ENCODE peak calls at places on chromosomes 3 and 15, in ten cellular contexts. K, Q, B, S, C, G, M, N, J and D are unnamed samples.

GRCh38 chr15:29095746-29096145 is 173.9 kb downstream of the NSMCE3 start:
- DNase-seq in J (no peak), M (no peak), K (no peak), Q (no peak), B (no peak), S (no peak), G (no peak), N (no peak), C (no peak), D (no peak)

GRCh38 chr3:133742351-133743091 is 3.7 kb upstream of the TF start:
- DNase-seq in K (no peak), M (peak), C (no peak), Q (peak), S (no peak), N (no peak), J (peak), B (no peak), G (no peak), D (no peak)

GRCh38 chr3:142228964-142229363 is 3.6 kb upstream of the GK5 start:
- DNase-seq in C (no peak), Q (no peak), J (no peak), G (no peak), B (no peak), M (no peak), N (no peak), S (no peak), K (no peak), D (no peak)

GRCh38 chr3:25424238-25425013 is 3.6 kb upstream of the RARB start:
- DNase-seq in C (no peak), B (no peak), G (no peak), S (no peak), Q (peak), J (no peak), M (peak), K (no peak), N (no peak), D (peak)

GRCh38 chr15:90523373-90523772 is 6.3 kb upstream of the CRTC3 start:
- DNase-seq in M (no peak), G (no peak), N (no peak), B (no peak), S (no peak), J (no peak), Q (no peak), K (no peak), C (no peak), D (no peak)

GRCh38 chr3:3165650-3166049 is 13.8 kb downstream of the CRBN start:
- DNase-seq in J (no peak), S (no peak), B (no peak), Q (no peak), K (no peak), M (no peak), G (no peak), N (no peak), C (no peak), D (no peak)

GRCh38 chr15:64521726-64522164 is 61.4 kb downstream of the ZNF609 start:
- DNase-seq in Q (peak), K (peak), M (peak), J (peak), S (peak), C (no peak), B (no peak), G (peak), N (no peak), D (peak)

GRCh38 chr3:29335438-29335837 is 54.6 kb downstream of the RBMS3 start:
- DNase-seq in M (peak), G (peak), J (peak), B (no peak), N (no peak), Q (peak), C (no peak), S (peak), K (peak), D (no peak)

GRCh38 chr3:187944391-187945179 is 199.3 kb upstream of the BCL6 start:
- DNase-seq in Q (peak), N (no peak), G (no peak), K (no peak), J (no peak), C (no peak), B (no peak), S (no peak), M (no peak), D (no peak)

GRCh38 chr3:43523454-43524053 is 98.3 kb downstream of the ANO10 start:
- DNase-seq in B (no peak), M (no peak), Q (peak), K (no peak), S (no peak), C (no peak), G (no peak), J (no peak), N (no peak), D (no peak)

GRCh38 chr3:45123030-45123429 is 23.1 kb downstream of the CDCP1 start:
- DNase-seq in G (no peak), S (no peak), M (peak), J (no peak), C (no peak), B (peak), N (no peak), K (no peak), Q (peak), D (no peak)

GRCh38 chr3:14295777-14296176 is 106.6 kb upstream of the SLC6A6 start:
- DNase-seq in J (no peak), K (no peak), C (no peak), B (no peak), G (no peak), S (no peak), Q (no peak), N (no peak), M (no peak), D (no peak)
- H3K27ac ChIP-seq in J (no peak), K (no peak), C (no peak), B (no peak), G (no peak), S (no peak), Q (no peak), N (no peak), M (peak), D (no peak)

DNA sequence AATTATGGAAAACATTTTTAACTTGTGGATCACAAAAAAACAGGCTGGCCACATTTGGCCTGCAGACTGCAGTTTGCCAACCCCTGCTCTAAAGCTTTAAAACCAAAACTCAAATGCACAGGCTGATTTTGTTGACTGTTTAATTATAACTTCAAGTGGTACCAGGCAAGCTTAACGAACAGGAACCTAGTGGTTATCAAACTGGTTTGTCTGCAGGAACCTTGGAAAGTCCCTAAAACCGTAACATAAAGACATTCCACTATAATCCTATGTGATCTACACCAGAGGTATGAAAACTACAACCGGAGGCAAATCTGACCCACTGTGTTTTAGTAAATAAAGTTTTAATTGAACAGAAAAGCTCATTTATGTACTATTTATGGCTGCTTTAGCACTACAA is 52.4 kb downstream of the TBL1XR1 start:
- DNase-seq in Q (peak), B (no peak), S (no peak), K (no peak), N (no peak), J (no peak), M (no peak), G (no peak), C (peak), D (no peak)
- H3K27ac ChIP-seq in Q (peak), B (peak), S (no peak), K (no peak), N (no peak), J (no peak), M (no peak), G (no peak), C (peak), D (no peak)

DNA sequence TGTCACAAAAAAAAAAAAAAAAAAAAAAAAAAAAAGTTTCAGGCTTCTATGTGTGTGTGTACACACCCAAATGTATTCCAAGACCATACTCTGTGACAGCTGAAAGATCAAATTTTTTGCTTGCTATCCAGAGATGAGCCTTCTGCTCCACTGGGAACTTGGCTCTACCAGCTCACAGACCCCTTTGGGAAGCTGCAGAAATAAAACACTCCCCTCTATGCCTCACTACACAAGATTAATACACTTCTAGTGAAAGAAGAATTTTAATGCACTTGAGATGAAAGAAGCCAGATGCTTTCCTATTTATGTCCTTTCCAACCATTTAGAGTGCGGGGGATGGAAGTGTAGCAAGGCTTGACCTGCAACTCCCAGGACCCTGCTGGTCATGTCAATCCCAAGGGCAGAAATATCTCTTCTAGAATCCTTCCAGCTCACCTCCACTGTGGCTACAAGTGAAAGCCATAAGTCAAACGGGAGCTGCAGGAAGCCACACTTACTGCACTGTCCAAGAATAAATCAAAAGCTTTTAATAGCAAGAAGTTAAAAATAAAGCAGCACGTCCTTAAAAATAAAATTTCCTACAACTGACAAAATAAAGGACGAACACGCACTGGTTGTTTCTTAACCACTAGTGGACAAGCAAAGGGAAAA is 34.6 kb downstream of the ANXA2 start:
- DNase-seq in S (no peak), G (no peak), B (no peak), K (no peak), Q (no peak), M (peak), C (no peak), N (no peak), J (no peak), D (no peak)
- H3K27ac ChIP-seq in S (peak), G (no peak), B (peak), K (no peak), Q (peak), M (peak), C (no peak), N (no peak), J (peak), D (no peak)

GRCh38 chr3:12752111-12752510 is 6.9 kb downstream of the TMEM40 start:
- DNase-seq in G (no peak), S (no peak), N (no peak), K (no peak), M (no peak), Q (no peak), C (no peak), B (no peak), J (no peak), D (no peak)
- H3K27ac ChIP-seq in G (no peak), S (peak), N (no peak), K (peak), M (no peak), Q (peak), C (no peak), B (no peak), J (no peak), D (no peak)

GRCh38 chr3:34155108-34155507 is 356.7 kb downstream of the PDCD6IP start:
- DNase-seq in K (no peak), Q (no peak), M (no peak), C (no peak), J (no peak), S (no peak), B (no peak), G (no peak), N (no peak), D (no peak)

GRCh38 chr3:34157491-34157890 is 359.1 kb downstream of the PDCD6IP start:
- DNase-seq in M (no peak), J (no peak), B (no peak), G (no peak), C (no peak), K (no peak), N (no peak), Q (no peak), S (no peak), D (no peak)

GRCh38 chr3:34155666-34156065 is 357.2 kb downstream of the PDCD6IP start:
- DNase-seq in Q (no peak), C (no peak), J (no peak), S (no peak), K (no peak), G (no peak), B (no peak), M (no peak), N (no peak), D (no peak)

GRCh38 chr3:34159613-34160420 is 361.4 kb downstream of the PDCD6IP start:
- DNase-seq in K (no peak), G (no peak), J (no peak), Q (no peak), C (no peak), B (no peak), M (no peak), S (no peak), N (no peak), D (no peak)
- H3K27ac ChIP-seq in K (no peak), G (no peak), J (no peak), Q (no peak), C (no peak), B (no peak), M (no peak), S (no peak), N (no peak), D (no peak)

GRCh38 chr3:76038949-76039348 is 253.6 kb upstream of the ZNF717 start:
- DNase-seq in K (no peak), B (no peak), J (no peak), G (no peak), Q (no peak), N (no peak), M (no peak), S (no peak), C (no peak), D (no peak)
- H3K27ac ChIP-seq in K (no peak), B (no peak), J (no peak), G (no peak), Q (peak), N (peak), M (no peak), S (no peak), C (no peak), D (no peak)

GRCh38 chr3:73602171-73602570 is 22.6 kb downstream of the PDZRN3 start:
- DNase-seq in G (no peak), S (peak), Q (peak), N (no peak), J (peak), B (no peak), C (no peak), M (no peak), K (no peak), D (no peak)
- H3K27ac ChIP-seq in G (no peak), S (peak), Q (no peak), N (no peak), J (no peak), B (no peak), C (no peak), M (no peak), K (no peak), D (no peak)

GRCh38 chr15:101646652-101647051 is 5.5 kb downstream of the TM2D3 start:
- DNase-seq in J (no peak), C (no peak), N (no peak), M (peak), B (no peak), Q (no peak), K (no peak), S (peak), G (no peak), D (no peak)
- H3K27ac ChIP-seq in J (no peak), C (no peak), N (no peak), M (no peak), B (no peak), Q (no peak), K (no peak), S (peak), G (no peak), D (no peak)

GRCh38 chr3:69209413-69209812 is 87.0 kb upstream of the LMOD3 start:
- DNase-seq in J (no peak), K (no peak), B (no peak), C (no peak), N (no peak), M (no peak), Q (no peak), S (no peak), G (no peak), D (no peak)

GRCh38 chr3:69214241-69214640 is 91.8 kb upstream of the LMOD3 start:
- DNase-seq in K (no peak), N (no peak), G (no peak), B (no peak), S (no peak), Q (peak), J (no peak), C (no peak), M (peak), D (no peak)

GRCh38 chr3:69212411-69213160 is 90.2 kb upstream of the LMOD3 start:
- DNase-seq in J (no peak), Q (peak), B (peak), C (no peak), M (peak), N (no peak), G (no peak), S (no peak), K (no peak), D (no peak)

GRCh38 chr3:69207036-69207435 is 84.6 kb upstream of the LMOD3 start:
- DNase-seq in G (no peak), B (no peak), C (no peak), N (no peak), Q (no peak), K (no peak), M (no peak), S (no peak), J (no peak), D (no peak)

GRCh38 chr3:69210068-69210730 is 87.8 kb upstream of the LMOD3 start:
- DNase-seq in Q (no peak), K (no peak), C (no peak), J (no peak), G (no peak), N (no peak), M (no peak), S (no peak), B (no peak), D (no peak)
- H3K27ac ChIP-seq in Q (no peak), K (no peak), C (no peak), J (no peak), G (no peak), N (no peak), M (no peak), S (no peak), B (no peak), D (no peak)